ENCODE peak calls at places on chromosomes 4 and X, in four cellular contexts. One of them, this sample, is unnamed.
A peak's percentile ranks its signal among the peaks of the same experiment; 100 is the strongest.

GRCh38 chr4:142846105-142846728 is at the start of gene INPP4B:
- DNase-seq in hepatocyte: peak; percentile 72
- DNase-seq in PC-3: peak; percentile 70
- DNase-seq in PC-9: peak; percentile 63
- DNase-seq in this sample: peak; percentile 71

GRCh38 chr4:119592708-119593298 is 35.8 kb downstream of the PDE5A start:
- DNase-seq in PC-9: no peak
- DNase-seq in PC-3: no peak
- DNase-seq in hepatocyte: no peak
- DNase-seq in this sample: no peak

GRCh38 chrX:14449773-14450172 is 79.6 kb upstream of the GLRA2 start:
- DNase-seq in PC-3: no peak
- DNase-seq in PC-9: no peak
- DNase-seq in hepatocyte: no peak
- DNase-seq in this sample: no peak

GRCh38 chr4:54525602-54526001 is 132.2 kb upstream of the KIT start:
- DNase-seq in PC-9: no peak
- DNase-seq in hepatocyte: no peak
- DNase-seq in PC-3: peak; percentile 91
- DNase-seq in this sample: no peak

GRCh38 chr4:113356452-113356851 is 307.0 kb downstream of the ANK2 start:
- DNase-seq in PC-9: no peak
- DNase-seq in hepatocyte: no peak
- DNase-seq in PC-3: no peak
- DNase-seq in this sample: no peak

GRCh38 chr4:6942238-6942800 is 32.7 kb downstream of the TBC1D14 start:
- DNase-seq in PC-9: peak; percentile 53
- DNase-seq in PC-3: peak; percentile 51
- DNase-seq in hepatocyte: peak; percentile 87
- DNase-seq in this sample: peak; percentile 86

GRCh38 chr4:80115368-80116181 is 42.5 kb upstream of the ANTXR2 start:
- DNase-seq in hepatocyte: no peak
- DNase-seq in PC-9: no peak
- DNase-seq in PC-3: no peak
- DNase-seq in this sample: no peak

GRCh38 chr4:70778888-70779422 is 57.2 kb downstream of the RUFY3 start:
- DNase-seq in hepatocyte: peak; percentile 51
- DNase-seq in PC-3: no peak
- DNase-seq in PC-9: no peak
- DNase-seq in this sample: no peak

GRCh38 chr4:3285558-3286334 is 7.1 kb upstream of the RGS12 start:
- DNase-seq in hepatocyte: no peak
- DNase-seq in PC-9: peak; percentile 73
- DNase-seq in PC-3: peak; percentile 46
- DNase-seq in this sample: no peak

GRCh38 chr4:113467581-113467980 is 294.0 kb downstream of the CAMK2D start:
- DNase-seq in hepatocyte: no peak
- DNase-seq in PC-3: peak; percentile 59
- DNase-seq in PC-9: no peak
- DNase-seq in this sample: no peak

GRCh38 chr4:51862781-51863180 is 19.8 kb downstream of the DCUN1D4 start:
- DNase-seq in PC-3: no peak
- DNase-seq in hepatocyte: no peak
- DNase-seq in PC-9: no peak
- DNase-seq in this sample: no peak

GRCh38 chrX:152861116-152861515 is 30.3 kb downstream of the NSDHL start:
- DNase-seq in hepatocyte: no peak
- DNase-seq in PC-9: peak; percentile 38
- DNase-seq in PC-3: peak; percentile 51
- DNase-seq in this sample: no peak

GRCh38 chr4:23882976-23883531 is 6.8 kb downstream of the PPARGC1A start:
- DNase-seq in hepatocyte: no peak
- DNase-seq in PC-3: no peak
- DNase-seq in PC-9: no peak
- DNase-seq in this sample: no peak

GRCh38 chrX:77447339-77448149 is at the start of gene FGF16:
- DNase-seq in hepatocyte: no peak
- DNase-seq in PC-9: no peak
- DNase-seq in PC-3: no peak
- DNase-seq in this sample: no peak

GRCh38 chr4:185304944-185305690 is 90.6 kb downstream of the LRP2BP start:
- DNase-seq in hepatocyte: peak; percentile 18
- DNase-seq in PC-9: no peak
- DNase-seq in PC-3: peak; percentile 59
- DNase-seq in this sample: peak; percentile 91

GRCh38 chr4:3877236-3877635 is 111.1 kb downstream of the ADRA2C start:
- DNase-seq in PC-9: no peak
- DNase-seq in PC-3: no peak
- DNase-seq in hepatocyte: no peak
- DNase-seq in this sample: no peak

GRCh38 chrX:120446503-120446902 is 22.6 kb downstream of the LAMP2 start:
- DNase-seq in PC-9: no peak
- DNase-seq in PC-3: peak; percentile 46
- DNase-seq in hepatocyte: no peak
- DNase-seq in this sample: no peak
- TF ChIP-seq CTCF in PC-9: no peak
- TF ChIP-seq CTCF in PC-3: no peak
- TF ChIP-seq CTCF in hepatocyte: no peak
- TF ChIP-seq CTCF in this sample: no peak

DNA sequence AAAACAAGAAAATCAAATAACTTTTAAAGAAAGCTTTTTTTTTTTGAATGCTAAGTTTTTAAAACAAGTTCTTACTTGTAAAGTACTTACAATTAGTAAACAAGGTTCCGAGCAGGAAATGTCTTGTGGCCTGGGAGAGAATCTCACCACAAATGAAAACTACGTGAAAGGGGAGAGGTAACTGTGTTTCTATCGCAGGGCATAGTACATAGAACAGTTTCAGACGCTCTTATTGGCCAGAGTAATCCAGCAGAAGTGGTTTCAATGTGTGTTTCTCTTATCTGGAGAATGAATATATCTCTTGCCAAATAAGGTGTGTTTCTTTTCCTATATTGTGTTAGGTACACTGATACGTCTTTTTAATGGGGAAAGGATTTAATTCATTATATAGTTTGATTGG is at the start of gene PLAC8:
- DNase-seq in PC-3: peak; percentile 19
- DNase-seq in PC-9: no peak
- DNase-seq in hepatocyte: peak; percentile 51
- DNase-seq in this sample: peak; percentile 87
- H3K9me2 ChIP-seq in PC-3: no peaks in the 10 kb centered on the region
- H3K9me2 ChIP-seq in PC-9: no peaks in the 10 kb centered on the region
- H3K9me2 ChIP-seq in hepatocyte: no peaks in the 10 kb centered on the region
- H3K9me2 ChIP-seq in this sample: no peaks in the 10 kb centered on the region

DNA sequence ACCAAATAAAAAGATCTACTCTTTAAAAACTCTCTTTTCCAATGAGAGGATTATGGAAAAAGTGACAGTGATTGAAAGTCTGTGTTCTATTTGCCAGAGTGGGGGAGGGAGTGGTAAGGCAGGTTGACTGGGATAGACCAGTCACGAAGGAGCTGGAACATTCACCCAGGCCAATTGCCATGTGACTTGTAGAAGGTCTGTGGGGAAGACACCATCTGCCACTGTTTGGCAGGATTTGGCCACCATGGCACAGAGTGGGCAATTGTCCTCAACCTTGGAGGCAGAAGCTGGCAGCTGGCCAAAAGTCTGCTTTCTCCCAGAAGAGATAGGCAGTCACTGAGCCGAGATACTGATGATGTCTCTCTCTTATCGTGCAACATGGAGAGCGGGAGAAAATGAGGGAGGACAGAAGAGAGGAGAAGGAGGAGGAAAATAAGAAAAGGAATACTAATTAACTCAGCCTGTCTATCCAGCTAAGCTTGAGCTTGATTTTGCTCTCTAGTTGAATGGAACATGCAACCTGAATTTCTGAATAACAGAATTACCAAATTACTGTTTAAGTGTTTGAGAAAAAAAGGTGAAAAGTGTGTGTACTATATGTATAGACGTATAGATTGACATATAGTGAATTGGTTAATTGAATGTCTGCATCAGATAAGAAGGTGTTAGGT is 267.1 kb downstream of the ARHGAP24 start:
- DNase-seq in PC-3: no peak
- DNase-seq in hepatocyte: peak; percentile 20
- DNase-seq in PC-9: no peak
- DNase-seq in this sample: no peak
- H3K4me1 ChIP-seq in PC-3: peaks cover 25% of the 10 kb centered on the region
- H3K4me1 ChIP-seq in hepatocyte: no peaks in the 10 kb centered on the region
- H3K4me1 ChIP-seq in PC-9: no peaks in the 10 kb centered on the region
- H3K4me1 ChIP-seq in this sample: no peaks in the 10 kb centered on the region

GRCh38 chrX:124023838-124024238 is 62.3 kb downstream of the STAG2 start:
- DNase-seq in PC-3: no peak
- DNase-seq in hepatocyte: no peak
- DNase-seq in PC-9: no peak
- DNase-seq in this sample: no peak

GRCh38 chrX:124015721-124016120 is 54.2 kb downstream of the STAG2 start:
- DNase-seq in PC-9: no peak
- DNase-seq in PC-3: no peak
- DNase-seq in hepatocyte: no peak
- DNase-seq in this sample: no peak

GRCh38 chrX:124018031-124018430 is 56.5 kb downstream of the STAG2 start:
- DNase-seq in PC-9: no peak
- DNase-seq in hepatocyte: no peak
- DNase-seq in PC-3: peak; percentile 31
- DNase-seq in this sample: no peak
- TF ChIP-seq CTCF in PC-9: no peak
- TF ChIP-seq CTCF in hepatocyte: peak; percentile 23
- TF ChIP-seq CTCF in PC-3: peak; percentile 54
- TF ChIP-seq CTCF in this sample: peak; percentile 7

DNA sequence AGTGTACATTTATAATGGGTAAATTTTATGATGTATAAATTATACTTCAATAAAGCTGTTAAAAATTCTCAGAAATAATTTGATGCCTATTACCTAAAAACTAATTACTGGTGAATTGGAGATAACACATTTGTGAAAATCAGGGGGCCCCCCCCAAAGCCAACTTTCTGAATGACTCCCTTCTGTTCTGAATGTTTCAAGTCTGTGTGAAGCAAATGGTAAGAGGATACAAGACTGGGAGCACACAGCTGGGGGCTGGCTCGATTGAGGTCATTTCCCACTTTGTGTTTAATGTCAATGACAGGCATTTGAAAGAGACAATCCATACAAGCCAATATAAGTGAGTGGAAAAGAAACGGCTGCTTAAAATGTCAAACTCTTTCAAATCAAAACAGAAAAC is 155.8 kb downstream of the SH2D1A start:
- DNase-seq in PC-9: no peak
- DNase-seq in hepatocyte: no peak
- DNase-seq in PC-3: no peak
- DNase-seq in this sample: no peak
- H3K9me2 ChIP-seq in PC-9: no peaks in the 10 kb centered on the region
- H3K9me2 ChIP-seq in hepatocyte: no peaks in the 10 kb centered on the region
- H3K9me2 ChIP-seq in PC-3: no peaks in the 10 kb centered on the region
- H3K9me2 ChIP-seq in this sample: no peaks in the 10 kb centered on the region